ENCODE peak calls at places on chromosome 3, in eight cellular contexts. One of them, this sample, is unnamed.
A peak's percentile ranks its signal among the peaks of the same experiment; 100 is the strongest.

GRCh38 chr3:165903885-165904284 is 66.7 kb upstream of the BCHE start:
- DNase-seq in GM12865: no peak
- DNase-seq in cardiac muscle cell: no peak
- DNase-seq in lower leg skin: no peak
- DNase-seq in nephron progenitor cell: no peak
- DNase-seq in fibroblast of the aortic adventitia: no peak
- DNase-seq in psoas muscle: no peak
- DNase-seq in CD4-positive, alpha-beta T cell: no peak
- DNase-seq in this sample: no peak

GRCh38 chr3:18444597-18445420 is 19.7 kb upstream of the SATB1 start:
- DNase-seq in lower leg skin: peak; percentile 17
- DNase-seq in GM12865: peak; percentile 40
- DNase-seq in psoas muscle: peak; percentile 83
- DNase-seq in cardiac muscle cell: peak; percentile 72
- DNase-seq in nephron progenitor cell: peak; percentile 87
- DNase-seq in fibroblast of the aortic adventitia: peak; percentile 20
- DNase-seq in CD4-positive, alpha-beta T cell: peak; percentile 75
- DNase-seq in this sample: peak; percentile 70

GRCh38 chr3:147130461-147130860 is 275.9 kb downstream of the ZIC4 start:
- DNase-seq in fibroblast of the aortic adventitia: peak; percentile 39
- DNase-seq in cardiac muscle cell: no peak
- DNase-seq in CD4-positive, alpha-beta T cell: no peak
- DNase-seq in lower leg skin: no peak
- DNase-seq in GM12865: no peak
- DNase-seq in psoas muscle: no peak
- DNase-seq in nephron progenitor cell: no peak
- DNase-seq in this sample: no peak

GRCh38 chr3:56799251-56799882 is 2.4 kb downstream of the ARHGEF3 start:
- DNase-seq in fibroblast of the aortic adventitia: peak; percentile 85
- DNase-seq in CD4-positive, alpha-beta T cell: no peak
- DNase-seq in lower leg skin: no peak
- DNase-seq in psoas muscle: no peak
- DNase-seq in nephron progenitor cell: no peak
- DNase-seq in cardiac muscle cell: peak; percentile 82
- DNase-seq in GM12865: peak; percentile 82
- DNase-seq in this sample: no peak

GRCh38 chr3:159947220-159947619 is 41.4 kb upstream of the IL12A start:
- DNase-seq in lower leg skin: no peak
- DNase-seq in fibroblast of the aortic adventitia: peak; percentile 92
- DNase-seq in nephron progenitor cell: no peak
- DNase-seq in CD4-positive, alpha-beta T cell: no peak
- DNase-seq in cardiac muscle cell: peak; percentile 44
- DNase-seq in GM12865: no peak
- DNase-seq in psoas muscle: no peak
- DNase-seq in this sample: no peak

GRCh38 chr3:108159865-108160264 is 62.4 kb downstream of the IFT57 start:
- DNase-seq in cardiac muscle cell: peak; percentile 9
- DNase-seq in CD4-positive, alpha-beta T cell: no peak
- DNase-seq in fibroblast of the aortic adventitia: peak; percentile 41
- DNase-seq in GM12865: no peak
- DNase-seq in nephron progenitor cell: no peak
- DNase-seq in lower leg skin: no peak
- DNase-seq in psoas muscle: no peak
- DNase-seq in this sample: no peak

GRCh38 chr3:180755553-180755952 is 76.3 kb upstream of the CCDC39 start:
- DNase-seq in fibroblast of the aortic adventitia: no peak
- DNase-seq in cardiac muscle cell: no peak
- DNase-seq in nephron progenitor cell: no peak
- DNase-seq in lower leg skin: no peak
- DNase-seq in CD4-positive, alpha-beta T cell: no peak
- DNase-seq in psoas muscle: no peak
- DNase-seq in GM12865: no peak
- DNase-seq in this sample: no peak

GRCh38 chr3:45995370-45996192 is at the start of gene FYCO1:
- DNase-seq in CD4-positive, alpha-beta T cell: peak; percentile 89
- DNase-seq in nephron progenitor cell: peak; percentile 91
- DNase-seq in fibroblast of the aortic adventitia: peak; percentile 87
- DNase-seq in lower leg skin: peak; percentile 92
- DNase-seq in GM12865: peak; percentile 94
- DNase-seq in cardiac muscle cell: peak; percentile 93
- DNase-seq in psoas muscle: peak; percentile 97
- DNase-seq in this sample: peak; percentile 79

GRCh38 chr3:97958396-97958795 is 13.8 kb downstream of the RIOX2 start:
- DNase-seq in fibroblast of the aortic adventitia: peak; percentile 38
- DNase-seq in psoas muscle: no peak
- DNase-seq in cardiac muscle cell: peak; percentile 48
- DNase-seq in nephron progenitor cell: no peak
- DNase-seq in CD4-positive, alpha-beta T cell: no peak
- DNase-seq in GM12865: no peak
- DNase-seq in lower leg skin: no peak
- DNase-seq in this sample: no peak

GRCh38 chr3:12253521-12253920 is 35.3 kb upstream of the PPARG start:
- DNase-seq in lower leg skin: no peak
- DNase-seq in GM12865: no peak
- DNase-seq in psoas muscle: no peak
- DNase-seq in cardiac muscle cell: peak; percentile 42
- DNase-seq in nephron progenitor cell: no peak
- DNase-seq in CD4-positive, alpha-beta T cell: no peak
- DNase-seq in fibroblast of the aortic adventitia: no peak
- DNase-seq in this sample: no peak

GRCh38 chr3:179603831-179604230 is 607 bp downstream of the MRPL47 start:
- DNase-seq in nephron progenitor cell: no peak
- DNase-seq in GM12865: no peak
- DNase-seq in cardiac muscle cell: no peak
- DNase-seq in fibroblast of the aortic adventitia: no peak
- DNase-seq in lower leg skin: no peak
- DNase-seq in CD4-positive, alpha-beta T cell: no peak
- DNase-seq in psoas muscle: no peak
- DNase-seq in this sample: no peak

GRCh38 chr3:112776000-112776399 is 70.7 kb downstream of the CD200R1L start:
- DNase-seq in cardiac muscle cell: no peak
- DNase-seq in fibroblast of the aortic adventitia: peak; percentile 51
- DNase-seq in GM12865: peak; percentile 9
- DNase-seq in CD4-positive, alpha-beta T cell: no peak
- DNase-seq in psoas muscle: no peak
- DNase-seq in nephron progenitor cell: no peak
- DNase-seq in lower leg skin: no peak
- DNase-seq in this sample: no peak

GRCh38 chr3:71135373-71136088 is 448.0 kb downstream of the FOXP1 start:
- DNase-seq in CD4-positive, alpha-beta T cell: no peak
- DNase-seq in fibroblast of the aortic adventitia: no peak
- DNase-seq in cardiac muscle cell: no peak
- DNase-seq in GM12865: no peak
- DNase-seq in lower leg skin: no peak
- DNase-seq in nephron progenitor cell: no peak
- DNase-seq in psoas muscle: no peak
- DNase-seq in this sample: no peak

DNA sequence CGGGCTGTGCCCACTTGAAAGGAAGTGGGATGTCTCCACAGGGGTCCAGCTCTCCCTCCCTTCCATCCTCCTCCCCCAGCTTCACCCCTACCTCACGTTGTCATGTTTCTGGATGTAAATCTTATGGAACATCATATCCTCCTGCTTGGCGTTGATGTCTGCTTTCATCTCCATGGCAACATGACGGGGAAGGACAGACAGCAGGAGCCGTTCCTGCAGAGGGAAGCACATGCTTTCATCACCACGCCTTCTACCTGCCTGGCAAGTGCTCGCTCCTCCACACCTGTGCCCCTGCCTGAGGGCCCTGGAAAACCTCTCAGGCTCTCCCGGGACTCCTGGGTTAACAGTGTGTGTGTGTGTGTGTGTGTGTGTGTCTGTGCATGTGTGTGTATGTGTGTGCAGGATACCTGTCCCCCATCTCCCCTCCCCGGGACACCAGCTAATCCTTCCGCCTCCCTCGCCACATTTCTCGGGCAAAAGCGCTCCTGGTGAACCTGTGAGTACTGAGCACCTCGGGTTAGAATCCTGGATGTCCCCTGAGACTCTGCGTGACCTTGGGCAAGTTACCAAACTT is 101.1 kb downstream of the ADCY5 start:
- DNase-seq in nephron progenitor cell: no peak
- DNase-seq in cardiac muscle cell: no peak
- DNase-seq in CD4-positive, alpha-beta T cell: no peak
- DNase-seq in psoas muscle: no peak
- DNase-seq in lower leg skin: no peak
- DNase-seq in GM12865: no peak
- DNase-seq in fibroblast of the aortic adventitia: no peak
- DNase-seq in this sample: no peak
- TF ChIP-seq CTCF in nephron progenitor cell: no peak
- TF ChIP-seq CTCF in cardiac muscle cell: no peak
- TF ChIP-seq CTCF in CD4-positive, alpha-beta T cell: no peak
- TF ChIP-seq CTCF in psoas muscle: no peak
- TF ChIP-seq CTCF in lower leg skin: no peak
- TF ChIP-seq CTCF in GM12865: no peak
- TF ChIP-seq CTCF in fibroblast of the aortic adventitia: no peak
- TF ChIP-seq CTCF in this sample: no peak

DNA sequence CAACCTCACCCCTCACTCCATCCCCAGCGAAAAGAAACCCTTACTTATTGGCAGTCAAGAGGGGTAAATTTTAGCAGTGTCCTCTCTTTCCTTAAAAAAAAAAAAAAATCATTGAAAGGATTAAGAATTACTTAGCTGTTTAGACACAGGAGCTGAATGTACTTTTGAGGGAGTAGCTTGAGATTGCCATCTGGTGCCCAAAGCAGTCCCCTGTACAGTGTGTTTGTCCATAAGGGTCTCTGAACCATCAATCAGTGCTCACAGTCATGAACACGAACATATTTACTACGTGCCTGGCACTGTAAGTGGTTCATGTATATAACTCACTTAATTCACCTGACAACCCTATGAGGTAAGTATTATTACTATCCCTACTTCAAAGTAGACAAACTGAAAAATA is 463.5 kb downstream of the RAP2B start:
- DNase-seq in GM12865: no peak
- DNase-seq in CD4-positive, alpha-beta T cell: no peak
- DNase-seq in nephron progenitor cell: no peak
- DNase-seq in lower leg skin: no peak
- DNase-seq in psoas muscle: no peak
- DNase-seq in fibroblast of the aortic adventitia: peak; percentile 24
- DNase-seq in cardiac muscle cell: peak; percentile 6
- DNase-seq in this sample: no peak
- TF ChIP-seq CTCF in GM12865: no peak
- TF ChIP-seq CTCF in CD4-positive, alpha-beta T cell: no peak
- TF ChIP-seq CTCF in nephron progenitor cell: no peak
- TF ChIP-seq CTCF in lower leg skin: no peak
- TF ChIP-seq CTCF in psoas muscle: no peak
- TF ChIP-seq CTCF in fibroblast of the aortic adventitia: peak; percentile 23
- TF ChIP-seq CTCF in cardiac muscle cell: no peak
- TF ChIP-seq CTCF in this sample: no peak

GRCh38 chr3:33144433-33144832 is 30.6 kb downstream of the CRTAP start:
- DNase-seq in lower leg skin: no peak
- DNase-seq in GM12865: peak; percentile 55
- DNase-seq in psoas muscle: no peak
- DNase-seq in fibroblast of the aortic adventitia: no peak
- DNase-seq in CD4-positive, alpha-beta T cell: no peak
- DNase-seq in cardiac muscle cell: no peak
- DNase-seq in nephron progenitor cell: peak; percentile 14
- DNase-seq in this sample: no peak
- TF ChIP-seq CTCF in lower leg skin: no peak
- TF ChIP-seq CTCF in GM12865: peak; percentile 56
- TF ChIP-seq CTCF in psoas muscle: no peak
- TF ChIP-seq CTCF in fibroblast of the aortic adventitia: peak; percentile 21
- TF ChIP-seq CTCF in CD4-positive, alpha-beta T cell: peak; percentile 19
- TF ChIP-seq CTCF in cardiac muscle cell: peak; percentile 33
- TF ChIP-seq CTCF in nephron progenitor cell: no peak
- TF ChIP-seq CTCF in this sample: peak; percentile 33

DNA sequence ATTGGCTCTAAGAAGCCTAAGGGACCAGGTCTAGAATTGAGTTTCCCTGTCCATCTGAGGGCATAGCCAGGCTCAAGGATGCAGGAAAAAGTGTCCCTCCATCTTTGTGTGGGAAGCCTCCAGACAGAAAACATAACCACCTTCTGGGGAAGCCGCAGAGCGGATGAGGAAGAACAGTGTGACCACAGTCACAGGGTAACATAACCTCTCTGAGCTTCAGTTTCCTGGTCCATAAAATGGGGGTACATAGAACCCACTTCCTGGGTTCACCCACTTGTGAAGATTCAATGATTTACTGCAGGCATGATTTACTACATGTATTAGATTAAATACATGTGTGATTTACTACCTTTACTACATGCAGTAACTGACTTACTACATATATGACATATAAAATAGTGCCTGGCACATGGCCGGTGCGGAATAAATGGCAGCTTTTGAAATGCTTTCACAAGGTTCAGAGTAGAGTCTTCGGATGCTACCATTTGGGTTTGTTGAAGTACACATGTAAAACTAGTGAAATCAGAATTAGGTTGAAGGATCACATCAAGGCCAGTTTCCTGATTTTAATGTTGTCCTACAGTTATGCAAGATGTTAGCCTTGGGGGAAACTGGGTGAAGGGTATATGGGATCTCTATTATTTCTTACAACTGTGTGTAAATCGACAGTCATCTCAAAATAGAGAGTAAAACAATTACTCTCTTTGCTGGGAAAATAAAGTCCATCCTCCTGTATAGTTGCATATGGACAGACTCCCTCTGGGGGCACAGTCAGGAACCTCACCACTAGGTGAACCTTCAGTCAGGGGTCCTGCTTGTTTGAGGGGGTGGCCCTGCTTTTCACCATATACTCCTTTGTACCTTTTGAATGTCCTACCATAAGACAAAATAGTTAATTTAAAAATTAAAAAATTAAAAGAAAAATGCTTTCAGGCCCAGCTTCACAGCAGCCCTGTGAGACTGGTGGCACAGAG is 86.0 kb downstream of the SEMA5B start:
- DNase-seq in lower leg skin: no peak
- DNase-seq in nephron progenitor cell: no peak
- DNase-seq in CD4-positive, alpha-beta T cell: no peak
- DNase-seq in cardiac muscle cell: no peak
- DNase-seq in fibroblast of the aortic adventitia: no peak
- DNase-seq in GM12865: no peak
- DNase-seq in psoas muscle: no peak
- DNase-seq in this sample: no peak
- TF ChIP-seq CTCF in lower leg skin: no peak
- TF ChIP-seq CTCF in nephron progenitor cell: no peak
- TF ChIP-seq CTCF in CD4-positive, alpha-beta T cell: no peak
- TF ChIP-seq CTCF in cardiac muscle cell: peak; percentile 41
- TF ChIP-seq CTCF in fibroblast of the aortic adventitia: peak; percentile 70
- TF ChIP-seq CTCF in GM12865: no peak
- TF ChIP-seq CTCF in psoas muscle: no peak
- TF ChIP-seq CTCF in this sample: peak; percentile 55